ENCODE peak calls at places on chromosomes 3 and 15, in seven cellular contexts. One of them, this sample, is unnamed.
A peak's percentile ranks its signal among the peaks of the same experiment; 100 is the strongest.

GRCh38 chr3:27323087-27323570 is 46.1 kb downstream of the NEK10 start:
- DNase-seq in astrocyte of the spinal cord: no peak
- DNase-seq in dorsolateral prefrontal cortex: no peak
- DNase-seq in fibroblast of villous mesenchyme: no peak
- DNase-seq in astrocyte of the cerebellum: no peak
- DNase-seq in adrenal gland: no peak
- DNase-seq in cardiac muscle cell: no peak
- DNase-seq in this sample: no peak

GRCh38 chr3:49238274-49239127 is 38.5 kb downstream of the C3orf62 start:
- DNase-seq in astrocyte of the cerebellum: no peak
- DNase-seq in dorsolateral prefrontal cortex: no peak
- DNase-seq in cardiac muscle cell: peak; percentile 92
- DNase-seq in astrocyte of the spinal cord: peak; percentile 13
- DNase-seq in fibroblast of villous mesenchyme: peak; percentile 97
- DNase-seq in adrenal gland: peak; percentile 86
- DNase-seq in this sample: no peak

GRCh38 chr3:30586091-30586805 is 20.2 kb upstream of the TGFBR2 start:
- DNase-seq in adrenal gland: no peak
- DNase-seq in dorsolateral prefrontal cortex: no peak
- DNase-seq in fibroblast of villous mesenchyme: no peak
- DNase-seq in astrocyte of the spinal cord: no peak
- DNase-seq in cardiac muscle cell: no peak
- DNase-seq in astrocyte of the cerebellum: no peak
- DNase-seq in this sample: no peak

GRCh38 chr3:45593708-45594601 is 596 bp upstream of the LIMD1 start:
- DNase-seq in fibroblast of villous mesenchyme: peak; percentile 68
- DNase-seq in cardiac muscle cell: peak; percentile 77
- DNase-seq in dorsolateral prefrontal cortex: no peak
- DNase-seq in astrocyte of the spinal cord: peak; percentile 74
- DNase-seq in adrenal gland: peak; percentile 58
- DNase-seq in astrocyte of the cerebellum: no peak
- DNase-seq in this sample: peak; percentile 81

GRCh38 chr15:64017591-64018163 is 28.6 kb downstream of the DAPK2 start:
- DNase-seq in adrenal gland: no peak
- DNase-seq in fibroblast of villous mesenchyme: no peak
- DNase-seq in astrocyte of the spinal cord: peak; percentile 20
- DNase-seq in astrocyte of the cerebellum: peak; percentile 56
- DNase-seq in dorsolateral prefrontal cortex: no peak
- DNase-seq in cardiac muscle cell: peak; percentile 57
- DNase-seq in this sample: no peak

GRCh38 chr3:99810403-99810802 is 7.3 kb upstream of the CMSS1 start:
- DNase-seq in dorsolateral prefrontal cortex: no peak
- DNase-seq in astrocyte of the spinal cord: no peak
- DNase-seq in cardiac muscle cell: no peak
- DNase-seq in adrenal gland: no peak
- DNase-seq in astrocyte of the cerebellum: no peak
- DNase-seq in fibroblast of villous mesenchyme: no peak
- DNase-seq in this sample: no peak

GRCh38 chr15:75200765-75201608 is 695 bp upstream of the C15orf39 start:
- DNase-seq in dorsolateral prefrontal cortex: no peak
- DNase-seq in fibroblast of villous mesenchyme: peak; percentile 55
- DNase-seq in cardiac muscle cell: no peak
- DNase-seq in astrocyte of the cerebellum: no peak
- DNase-seq in adrenal gland: no peak
- DNase-seq in astrocyte of the spinal cord: peak; percentile 26
- DNase-seq in this sample: no peak

GRCh38 chr15:43872416-43873020 is 45.7 kb downstream of the WDR76 start:
- DNase-seq in fibroblast of villous mesenchyme: peak; percentile 79
- DNase-seq in cardiac muscle cell: peak; percentile 88
- DNase-seq in dorsolateral prefrontal cortex: peak; percentile 62
- DNase-seq in astrocyte of the spinal cord: peak; percentile 79
- DNase-seq in astrocyte of the cerebellum: peak; percentile 76
- DNase-seq in adrenal gland: peak; percentile 39
- DNase-seq in this sample: no peak

GRCh38 chr3:112822116-112823055 is 24.3 kb downstream of the CD200R1L start:
- DNase-seq in astrocyte of the spinal cord: no peak
- DNase-seq in fibroblast of villous mesenchyme: peak; percentile 37
- DNase-seq in cardiac muscle cell: no peak
- DNase-seq in dorsolateral prefrontal cortex: no peak
- DNase-seq in astrocyte of the cerebellum: no peak
- DNase-seq in adrenal gland: no peak
- DNase-seq in this sample: no peak

GRCh38 chr3:160225181-160226025 is at the start of gene C3orf80:
- DNase-seq in fibroblast of villous mesenchyme: peak; percentile 30
- DNase-seq in adrenal gland: peak; percentile 40
- DNase-seq in astrocyte of the spinal cord: no peak
- DNase-seq in dorsolateral prefrontal cortex: no peak
- DNase-seq in astrocyte of the cerebellum: no peak
- DNase-seq in cardiac muscle cell: peak; percentile 48
- DNase-seq in this sample: no peak
- TF ChIP-seq CTCF in fibroblast of villous mesenchyme: no peak
- TF ChIP-seq CTCF in adrenal gland: peak; percentile 27
- TF ChIP-seq CTCF in astrocyte of the spinal cord: no peak
- TF ChIP-seq CTCF in dorsolateral prefrontal cortex: no peak
- TF ChIP-seq CTCF in astrocyte of the cerebellum: no peak
- TF ChIP-seq CTCF in cardiac muscle cell: no peak
- TF ChIP-seq CTCF in this sample: no peak

GRCh38 chr3:13316603-13317002 is 103.5 kb downstream of the NUP210 start:
- DNase-seq in dorsolateral prefrontal cortex: peak; percentile 50
- DNase-seq in cardiac muscle cell: no peak
- DNase-seq in astrocyte of the spinal cord: no peak
- DNase-seq in adrenal gland: no peak
- DNase-seq in fibroblast of villous mesenchyme: no peak
- DNase-seq in astrocyte of the cerebellum: no peak
- DNase-seq in this sample: no peak

GRCh38 chr3:13317596-13318320 is 102.4 kb downstream of the NUP210 start:
- DNase-seq in astrocyte of the cerebellum: no peak
- DNase-seq in adrenal gland: no peak
- DNase-seq in astrocyte of the spinal cord: no peak
- DNase-seq in fibroblast of villous mesenchyme: no peak
- DNase-seq in dorsolateral prefrontal cortex: no peak
- DNase-seq in cardiac muscle cell: no peak
- DNase-seq in this sample: no peak

GRCh38 chr3:13314877-13315276 is 105.2 kb downstream of the NUP210 start:
- DNase-seq in adrenal gland: no peak
- DNase-seq in astrocyte of the spinal cord: no peak
- DNase-seq in fibroblast of villous mesenchyme: no peak
- DNase-seq in cardiac muscle cell: no peak
- DNase-seq in astrocyte of the cerebellum: no peak
- DNase-seq in dorsolateral prefrontal cortex: no peak
- DNase-seq in this sample: no peak

GRCh38 chr3:13319821-13320220 is 100.3 kb downstream of the NUP210 start:
- DNase-seq in adrenal gland: no peak
- DNase-seq in fibroblast of villous mesenchyme: no peak
- DNase-seq in dorsolateral prefrontal cortex: no peak
- DNase-seq in astrocyte of the cerebellum: no peak
- DNase-seq in cardiac muscle cell: no peak
- DNase-seq in astrocyte of the spinal cord: no peak
- DNase-seq in this sample: no peak

DNA sequence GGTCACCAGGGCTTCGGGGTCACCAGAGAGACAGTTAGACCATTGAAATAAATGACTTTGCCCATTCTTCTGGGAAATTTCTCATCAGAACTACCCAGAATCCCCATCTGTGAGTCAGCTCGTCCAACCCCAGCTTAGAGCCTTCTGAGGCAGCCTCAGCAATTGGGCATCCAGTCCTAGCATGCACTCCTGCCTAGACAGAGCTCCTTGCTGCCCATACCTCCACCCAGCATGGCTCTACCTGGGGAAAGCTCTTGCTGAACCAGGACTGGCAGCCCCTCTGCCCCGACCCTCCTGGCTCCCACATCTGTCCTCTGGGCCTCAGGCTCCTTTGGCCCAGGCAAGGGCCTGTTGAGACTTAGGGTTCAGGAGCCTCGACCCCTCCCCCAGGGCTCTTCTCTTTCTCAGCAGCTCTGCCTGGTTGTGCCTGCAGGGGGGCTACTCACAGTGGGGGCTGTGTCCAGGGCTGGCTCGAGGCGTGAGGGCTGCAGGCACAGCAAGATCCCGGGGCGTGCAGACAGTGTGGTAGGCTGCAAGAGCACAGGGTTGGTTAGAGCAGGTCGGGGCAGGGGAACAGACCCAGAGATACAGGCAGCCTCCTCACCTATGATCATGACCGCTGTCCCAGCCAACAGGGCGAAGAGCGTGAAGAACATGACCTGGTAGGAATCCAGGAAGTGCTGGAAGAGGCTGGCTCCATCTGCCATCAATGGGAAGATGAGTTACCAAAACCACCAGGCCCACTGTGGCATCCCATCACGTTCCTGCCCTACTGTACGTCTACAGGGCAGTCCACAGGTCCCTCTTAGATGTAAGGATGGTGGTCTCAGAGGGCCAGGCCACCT is 101.3 kb downstream of the NUP210 start:
- DNase-seq in dorsolateral prefrontal cortex: no peak
- DNase-seq in fibroblast of villous mesenchyme: no peak
- DNase-seq in astrocyte of the cerebellum: no peak
- DNase-seq in cardiac muscle cell: no peak
- DNase-seq in astrocyte of the spinal cord: no peak
- DNase-seq in adrenal gland: no peak
- DNase-seq in this sample: no peak
- TF ChIP-seq CTCF in dorsolateral prefrontal cortex: no peak
- TF ChIP-seq CTCF in fibroblast of villous mesenchyme: no peak
- TF ChIP-seq CTCF in astrocyte of the cerebellum: no peak
- TF ChIP-seq CTCF in cardiac muscle cell: no peak
- TF ChIP-seq CTCF in astrocyte of the spinal cord: no peak
- TF ChIP-seq CTCF in adrenal gland: no peak
- TF ChIP-seq CTCF in this sample: no peak

DNA sequence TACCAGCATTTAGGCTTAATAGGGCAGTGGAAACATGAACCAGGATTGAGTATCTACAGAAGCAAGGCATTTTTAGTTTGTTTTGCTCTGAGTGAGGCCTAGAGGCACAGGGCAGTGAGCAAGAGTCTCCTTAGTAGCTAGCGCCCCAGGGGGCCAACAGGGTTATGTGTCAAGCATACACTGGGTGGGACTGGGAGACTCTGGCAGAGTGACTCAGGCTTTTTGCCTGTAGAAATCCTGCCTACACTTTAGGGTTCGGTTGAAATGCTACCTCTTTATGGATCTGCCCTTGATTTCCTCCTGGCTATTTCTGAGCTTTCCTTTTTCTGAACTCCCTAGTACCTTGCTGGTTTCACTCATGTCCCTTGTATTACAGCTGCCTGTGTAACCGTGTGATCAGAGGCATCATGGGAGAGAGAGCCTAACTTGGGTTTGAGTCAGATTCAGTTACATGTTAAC is 72.2 kb downstream of the TOP2B start:
- DNase-seq in astrocyte of the spinal cord: peak; percentile 85
- DNase-seq in fibroblast of villous mesenchyme: peak; percentile 78
- DNase-seq in astrocyte of the cerebellum: no peak
- DNase-seq in dorsolateral prefrontal cortex: no peak
- DNase-seq in adrenal gland: peak; percentile 40
- DNase-seq in cardiac muscle cell: peak; percentile 86
- DNase-seq in this sample: peak; percentile 85
- TF ChIP-seq CTCF in astrocyte of the spinal cord: no peak
- TF ChIP-seq CTCF in fibroblast of villous mesenchyme: peak; percentile 35
- TF ChIP-seq CTCF in astrocyte of the cerebellum: no peak
- TF ChIP-seq CTCF in dorsolateral prefrontal cortex: no peak
- TF ChIP-seq CTCF in adrenal gland: no peak
- TF ChIP-seq CTCF in cardiac muscle cell: peak; percentile 56
- TF ChIP-seq CTCF in this sample: no peak

DNA sequence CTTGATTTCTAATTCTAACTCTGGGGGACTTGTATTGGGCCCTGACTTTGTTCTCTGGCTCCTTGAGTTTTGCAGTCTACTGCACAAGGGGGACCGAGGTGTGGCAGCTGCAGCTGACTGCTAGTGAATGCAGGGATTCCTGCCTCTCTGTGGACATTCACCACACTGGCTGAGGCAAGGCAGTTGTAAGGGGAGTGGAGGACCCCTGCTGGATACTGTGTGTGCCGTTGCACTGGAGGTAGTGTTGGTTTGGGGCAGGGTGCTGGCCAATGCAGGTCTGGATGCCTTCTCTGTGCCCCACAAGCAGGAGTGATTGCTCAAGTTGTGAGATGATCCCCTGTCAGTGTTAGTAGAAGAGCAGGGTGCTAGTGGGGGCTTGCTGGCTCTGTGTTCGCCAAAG is 626.1 kb downstream of the SQOR start:
- DNase-seq in astrocyte of the cerebellum: no peak
- DNase-seq in astrocyte of the spinal cord: no peak
- DNase-seq in dorsolateral prefrontal cortex: no peak
- DNase-seq in cardiac muscle cell: no peak
- DNase-seq in fibroblast of villous mesenchyme: no peak
- DNase-seq in adrenal gland: no peak
- DNase-seq in this sample: no peak
- TF ChIP-seq CTCF in astrocyte of the cerebellum: no peak
- TF ChIP-seq CTCF in astrocyte of the spinal cord: no peak
- TF ChIP-seq CTCF in dorsolateral prefrontal cortex: no peak
- TF ChIP-seq CTCF in cardiac muscle cell: no peak
- TF ChIP-seq CTCF in fibroblast of villous mesenchyme: no peak
- TF ChIP-seq CTCF in adrenal gland: no peak
- TF ChIP-seq CTCF in this sample: no peak